ENCODE peak calls at places on chromosomes 16 and 17, in four cellular contexts. M is cardiac muscle cell, W is A549, A is aorta. R is an unnamed sample. For H3K4me1, the result is how much of the 10 kb centered on the place peaks cover.

GRCh38 chr17:66494023-66494803 is 191.8 kb downstream of the PRKCA start:
- DNase-seq in M (no peak), W (peak), A (no peak), R (no peak)

GRCh38 chr16:86029131-86029741 is 130.3 kb downstream of the IRF8 start:
- DNase-seq in M (no peak), W (no peak), A (peak), R (no peak)

GRCh38 chr17:32586666-32587065 is 99.9 kb downstream of the CDK5R1 start:
- DNase-seq in M (no peak), W (no peak), A (no peak), R (no peak)

GRCh38 chr17:5769936-5770335 is 185.6 kb upstream of the NLRP1 start:
- DNase-seq in M (no peak), W (no peak), A (no peak), R (no peak)

GRCh38 chr16:29678691-29679267 is at the start of gene QPRT:
- DNase-seq in M (peak), W (peak), A (no peak), R (no peak)

GRCh38 chr17:62807812-62808575 is at the start of gene MARCHF10:
- DNase-seq in M (no peak), W (no peak), A (no peak), R (no peak)

GRCh38 chr16:69772560-69773254 is 10.6 kb downstream of the WWP2 start:
- DNase-seq in M (no peak), W (no peak), A (no peak), R (no peak)

GRCh38 chr16:7405166-7405565 is 72.5 kb downstream of the RBFOX1 start:
- DNase-seq in M (peak), W (peak), A (no peak), R (no peak)

GRCh38 chr17:8062807-8063483 is 24.1 kb downstream of the ALOX15B start:
- DNase-seq in M (no peak), W (no peak), A (no peak), R (no peak)

GRCh38 chr16:88633684-88634140 is 4.7 kb upstream of the IL17C start:
- DNase-seq in M (peak), W (peak), A (no peak), R (peak)

GRCh38 chr17:8126306-8127066 is 2.6 kb upstream of the HES7 start:
- DNase-seq in M (peak), W (peak), A (no peak), R (peak)

GRCh38 chr17:75652934-75653549 is 13.9 kb downstream of the RECQL5 start:
- DNase-seq in M (peak), W (peak), A (no peak), R (peak)

GRCh38 chr17:78973196-78973595 is 6.5 kb downstream of the LGALS3BP start:
- DNase-seq in M (peak), W (no peak), A (no peak), R (no peak)
- H3K4me1 ChIP-seq in M (under half), W (under half), A (under half), R (under half)

DNA sequence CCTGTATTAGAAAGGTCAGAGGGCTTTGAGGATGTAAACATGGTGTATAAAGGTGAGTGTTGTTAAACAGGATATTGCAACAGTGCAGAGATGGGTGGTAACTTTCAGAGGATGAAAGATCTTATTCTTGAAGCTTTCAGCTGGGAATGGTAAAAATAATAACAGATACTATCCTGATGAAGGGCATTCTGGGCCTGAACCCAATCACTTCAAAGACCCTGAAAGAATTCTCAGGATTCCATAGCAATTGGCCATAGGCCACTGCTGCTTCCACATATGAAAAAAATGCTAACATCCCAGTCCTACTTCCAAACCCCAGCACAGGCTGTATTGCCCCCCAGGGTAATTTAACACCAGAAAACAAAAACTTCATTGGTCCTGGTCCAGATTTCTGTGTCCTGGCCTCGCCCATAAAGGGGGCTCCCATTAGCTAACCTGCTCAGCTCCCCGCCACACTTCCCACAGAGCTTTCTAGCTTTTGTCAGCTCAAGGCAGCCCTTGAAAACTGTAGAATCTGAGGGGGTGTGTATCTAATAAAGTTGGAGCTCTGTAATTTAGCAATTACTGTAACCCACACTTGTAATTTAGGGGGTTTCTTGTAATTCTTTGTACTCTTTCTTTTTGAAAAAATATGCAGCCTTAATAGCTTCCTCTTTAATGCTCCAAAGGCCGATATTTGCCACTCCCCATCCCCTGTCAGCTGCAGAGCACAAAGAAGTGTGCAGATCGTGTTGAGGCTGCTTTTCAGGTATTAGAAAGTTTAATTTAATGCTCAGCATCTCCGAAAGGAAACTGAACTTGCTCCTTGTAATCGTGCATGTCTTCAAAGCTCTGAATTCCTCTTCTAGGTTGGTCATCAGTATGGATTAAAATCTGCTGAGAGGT is 371.5 kb downstream of the SEC14L1 start:
- DNase-seq in M (no peak), W (no peak), A (no peak), R (no peak)
- H3K4me1 ChIP-seq in M (under half), W (under half), A (under half), R (under half)

DNA sequence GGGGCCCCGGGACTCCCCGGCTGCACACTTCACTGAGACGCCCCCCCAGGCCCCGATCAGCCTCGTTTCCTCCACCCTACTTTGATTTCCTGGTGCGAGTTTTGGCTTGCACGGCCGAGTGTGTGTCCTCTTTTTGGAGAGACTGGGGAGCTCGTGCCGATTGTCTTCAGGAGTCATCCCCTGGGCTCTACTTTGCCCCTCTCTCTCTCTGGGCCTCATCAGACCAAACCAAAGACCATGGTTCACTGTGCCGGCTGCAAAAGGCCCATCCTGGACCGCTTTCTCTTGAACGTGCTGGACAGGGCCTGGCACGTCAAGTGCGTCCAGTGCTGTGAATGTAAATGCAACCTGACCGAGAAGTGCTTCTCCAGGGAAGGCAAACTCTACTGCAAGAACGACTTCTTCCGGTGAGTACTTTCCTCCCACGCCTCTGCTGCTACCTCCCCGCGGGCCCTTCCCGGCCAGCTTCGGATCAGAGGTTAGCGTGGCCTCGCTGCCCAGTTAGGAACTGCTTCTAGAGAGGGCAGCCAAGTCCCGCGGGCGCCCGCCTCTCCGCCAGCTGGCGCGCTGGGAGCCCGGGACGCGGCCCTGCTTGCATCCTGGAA is 788 bp downstream of the LHX1 start:
- DNase-seq in M (peak), W (no peak), A (no peak), R (peak)
- H3K4me1 ChIP-seq in M (under half), W (under half), A (under half), R (half or more)

DNA sequence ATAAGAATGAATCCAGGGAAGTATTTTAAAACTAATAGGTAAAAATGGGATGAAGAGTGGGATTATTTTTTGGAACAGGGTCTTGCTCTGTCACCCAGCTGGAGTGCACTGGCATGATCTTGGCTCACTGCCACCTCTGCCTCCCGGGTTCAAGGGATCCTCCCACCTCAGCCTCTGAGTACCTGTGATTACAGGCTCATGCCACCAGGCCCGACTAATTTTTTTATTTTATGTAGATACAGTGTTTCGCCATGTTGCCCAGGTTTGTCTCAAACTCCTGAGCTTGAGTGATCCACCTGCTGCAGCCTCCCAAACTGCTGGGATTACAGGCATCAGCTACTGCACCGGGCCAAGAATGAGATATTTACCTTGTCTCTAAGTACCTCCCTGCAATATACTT is 22.1 kb downstream of the NSMCE1 start:
- DNase-seq in M (no peak), W (no peak), A (no peak), R (no peak)
- H3K4me1 ChIP-seq in M (under half), W (under half), A (under half), R (under half)

DNA sequence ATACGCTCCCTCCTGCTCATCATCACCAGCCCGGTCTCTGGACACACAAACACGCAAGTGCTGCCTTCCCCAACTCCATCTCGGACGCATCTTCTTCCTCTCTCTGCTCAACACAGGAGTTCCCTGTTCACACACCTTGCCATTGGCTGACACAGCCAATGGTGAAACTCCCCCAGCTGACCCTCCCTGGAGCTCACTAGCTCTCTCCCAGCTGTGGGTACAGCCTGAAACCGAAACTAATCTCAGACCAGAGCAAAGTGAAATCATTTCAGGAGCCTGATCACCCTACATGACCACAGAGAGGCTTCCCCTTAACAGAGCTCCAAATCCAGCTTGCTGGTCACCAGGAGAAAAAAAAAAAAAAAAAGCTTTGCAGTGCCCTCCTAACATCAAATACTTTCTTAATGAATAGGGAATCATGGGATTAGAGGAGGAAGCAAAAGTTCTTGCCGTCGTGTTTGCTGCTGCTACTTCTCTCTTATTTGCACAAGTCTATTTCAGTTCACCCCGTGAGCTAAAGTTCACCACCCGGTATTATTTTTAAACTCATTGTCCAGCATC is 8.3 kb downstream of the CUEDC1 start:
- DNase-seq in M (no peak), W (peak), A (peak), R (peak)
- H3K4me1 ChIP-seq in M (under half), W (half or more), A (under half), R (under half)

DNA sequence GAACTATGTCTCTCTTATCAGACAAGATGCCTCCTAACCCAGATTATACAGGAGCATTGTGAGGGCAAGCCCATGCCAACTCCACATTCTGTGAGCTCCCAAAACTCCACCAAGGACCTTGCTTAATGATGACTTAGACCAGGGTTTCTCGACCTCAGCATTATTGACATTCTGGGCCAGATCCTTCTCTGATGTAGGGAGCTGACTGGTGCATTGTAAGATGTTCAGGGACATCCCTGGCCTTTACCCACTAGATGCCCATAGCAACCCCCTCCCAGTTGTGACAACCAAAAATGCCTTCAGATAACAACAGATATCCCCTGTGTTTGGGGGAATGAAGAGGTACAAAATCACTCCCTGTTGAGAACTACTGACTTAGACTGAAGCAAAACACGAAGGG is 43.6 kb downstream of the HOXB1 start:
- DNase-seq in M (no peak), W (no peak), A (no peak), R (no peak)
- H3K4me1 ChIP-seq in M (under half), W (under half), A (under half), R (under half)

GRCh38 chr16:4323071-4323844 is 7.4 kb downstream of the GLIS2 start:
- DNase-seq in M (no peak), W (no peak), A (peak), R (no peak)
- H3K4me1 ChIP-seq in M (under half), W (half or more), A (under half), R (under half)

DNA sequence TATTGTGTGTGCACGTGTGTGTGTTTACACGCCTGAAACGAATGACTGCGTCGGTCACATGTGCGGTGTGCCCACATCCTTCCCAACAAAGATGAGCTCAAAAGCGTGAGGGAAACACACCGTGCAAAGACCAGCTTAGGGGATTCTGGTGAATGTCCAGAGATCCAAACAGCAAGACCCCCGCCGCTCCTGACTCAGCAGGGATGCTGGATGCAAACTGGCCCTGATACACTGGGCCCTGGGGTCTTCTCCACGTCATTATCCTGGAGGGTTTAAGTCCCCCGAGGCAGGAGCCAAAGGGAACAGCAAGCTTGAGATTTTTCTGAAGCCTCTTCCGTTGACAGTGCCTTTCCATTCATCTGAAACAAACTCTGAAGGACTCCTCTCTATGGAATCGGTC is 59.2 kb downstream of the TBC1D16 start:
- DNase-seq in M (no peak), W (no peak), A (no peak), R (no peak)
- H3K4me1 ChIP-seq in M (under half), W (under half), A (under half), R (under half)

DNA sequence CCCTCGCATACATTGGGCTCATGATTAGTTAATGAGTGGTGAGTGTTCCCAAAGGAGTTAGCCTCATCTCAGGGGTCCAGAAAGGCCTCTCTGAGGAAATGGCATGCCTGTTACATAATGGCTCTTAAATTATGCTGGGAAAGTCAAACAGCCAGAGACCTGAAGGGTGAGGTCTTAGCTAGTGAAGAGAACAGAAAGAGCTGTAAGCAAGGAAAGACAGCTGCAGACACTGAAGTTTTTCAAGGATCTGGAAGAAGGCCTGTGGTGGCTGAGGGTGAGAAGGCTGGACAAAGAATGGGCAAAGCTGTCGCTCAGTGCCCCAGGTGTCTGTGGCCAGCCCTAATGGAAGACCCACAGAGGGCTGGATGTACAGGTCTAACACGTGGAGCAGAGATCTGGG is 10.4 kb downstream of the SP2 start:
- DNase-seq in M (no peak), W (no peak), A (no peak), R (no peak)
- H3K4me1 ChIP-seq in M (under half), W (under half), A (under half), R (under half)

R was measured in naive thymus-derived CD4-positive, alpha-beta T cell.